ENCODE peak calls at places on chromosomes 7 and 10, in eight cellular contexts. One of them, this sample, is unnamed.

GRCh38 chr7:100400656-100401055 is 27.4 kb downstream of the PILRA start:
- DNase-seq in mucosa of descending colon: no peak
- DNase-seq in GM06990: no peak
- DNase-seq in tibial artery: no peak
- DNase-seq in heart left ventricle: no peak
- DNase-seq in ovary: no peak
- DNase-seq in transverse colon: no peak
- DNase-seq in Panc1: no peak
- DNase-seq in this sample: no peak

GRCh38 chr10:14409247-14409646 is 78.5 kb upstream of the FRMD4A start:
- DNase-seq in Panc1: no peak
- DNase-seq in heart left ventricle: no peak
- DNase-seq in tibial artery: no peak
- DNase-seq in transverse colon: no peak
- DNase-seq in ovary: no peak
- DNase-seq in GM06990: no peak
- DNase-seq in mucosa of descending colon: no peak
- DNase-seq in this sample: no peak

GRCh38 chr10:110284262-110284661 is 20.5 kb downstream of the SMNDC1 start:
- DNase-seq in mucosa of descending colon: no peak
- DNase-seq in transverse colon: no peak
- DNase-seq in heart left ventricle: no peak
- DNase-seq in ovary: no peak
- DNase-seq in Panc1: no peak
- DNase-seq in GM06990: no peak
- DNase-seq in tibial artery: no peak
- DNase-seq in this sample: no peak

GRCh38 chr7:132861940-132862554 is 219.8 kb downstream of the CHCHD3 start:
- DNase-seq in Panc1: no peak
- DNase-seq in ovary: no peak
- DNase-seq in transverse colon: no peak
- DNase-seq in mucosa of descending colon: no peak
- DNase-seq in tibial artery: no peak
- DNase-seq in heart left ventricle: no peak
- DNase-seq in GM06990: no peak
- DNase-seq in this sample: no peak

GRCh38 chr7:30688718-30689221 is 6.5 kb upstream of the CRHR2 start:
- DNase-seq in heart left ventricle: no peak
- DNase-seq in transverse colon: peak
- DNase-seq in Panc1: no peak
- DNase-seq in tibial artery: no peak
- DNase-seq in ovary: no peak
- DNase-seq in mucosa of descending colon: no peak
- DNase-seq in GM06990: no peak
- DNase-seq in this sample: no peak

GRCh38 chr10:127148933-127149220 is 47.5 kb downstream of the INSYN2A start:
- DNase-seq in heart left ventricle: no peak
- DNase-seq in Panc1: peak
- DNase-seq in transverse colon: no peak
- DNase-seq in ovary: no peak
- DNase-seq in GM06990: no peak
- DNase-seq in mucosa of descending colon: no peak
- DNase-seq in tibial artery: no peak
- DNase-seq in this sample: no peak

GRCh38 chr7:37476881-37477280 is 28.2 kb upstream of the ELMO1 start:
- DNase-seq in ovary: no peak
- DNase-seq in Panc1: no peak
- DNase-seq in mucosa of descending colon: no peak
- DNase-seq in transverse colon: no peak
- DNase-seq in heart left ventricle: no peak
- DNase-seq in GM06990: no peak
- DNase-seq in tibial artery: no peak
- DNase-seq in this sample: no peak

GRCh38 chr10:101783736-101784118 is 481 bp upstream of the NPM3 start:
- DNase-seq in Panc1: no peak
- DNase-seq in heart left ventricle: no peak
- DNase-seq in ovary: no peak
- DNase-seq in mucosa of descending colon: no peak
- DNase-seq in GM06990: no peak
- DNase-seq in transverse colon: no peak
- DNase-seq in tibial artery: no peak
- DNase-seq in this sample: no peak

GRCh38 chr7:131302876-131303707 is 24.6 kb upstream of the MKLN1 start:
- DNase-seq in transverse colon: peak
- DNase-seq in tibial artery: no peak
- DNase-seq in Panc1: no peak
- DNase-seq in GM06990: no peak
- DNase-seq in ovary: no peak
- DNase-seq in mucosa of descending colon: peak
- DNase-seq in heart left ventricle: no peak
- DNase-seq in this sample: no peak

GRCh38 chr10:83212632-83213349 is 926.5 kb upstream of the GHITM start:
- DNase-seq in Panc1: no peak
- DNase-seq in transverse colon: no peak
- DNase-seq in heart left ventricle: no peak
- DNase-seq in ovary: no peak
- DNase-seq in mucosa of descending colon: no peak
- DNase-seq in GM06990: no peak
- DNase-seq in tibial artery: no peak
- DNase-seq in this sample: no peak

GRCh38 chr7:132516042-132516840 is 60.0 kb downstream of the PLXNA4 start:
- DNase-seq in Panc1: no peak
- DNase-seq in GM06990: no peak
- DNase-seq in transverse colon: no peak
- DNase-seq in tibial artery: no peak
- DNase-seq in mucosa of descending colon: no peak
- DNase-seq in heart left ventricle: peak
- DNase-seq in ovary: no peak
- DNase-seq in this sample: peak

GRCh38 chr10:101000602-101000991 is 989 bp downstream of the LZTS2 start:
- DNase-seq in mucosa of descending colon: no peak
- DNase-seq in heart left ventricle: no peak
- DNase-seq in transverse colon: peak
- DNase-seq in Panc1: no peak
- DNase-seq in ovary: peak
- DNase-seq in GM06990: no peak
- DNase-seq in tibial artery: no peak
- DNase-seq in this sample: no peak

GRCh38 chr7:47460251-47460989 is 121.5 kb downstream of the TNS3 start:
- DNase-seq in tibial artery: no peak
- DNase-seq in ovary: no peak
- DNase-seq in Panc1: no peak
- DNase-seq in GM06990: no peak
- DNase-seq in mucosa of descending colon: peak
- DNase-seq in transverse colon: peak
- DNase-seq in heart left ventricle: no peak
- DNase-seq in this sample: no peak

GRCh38 chr7:115122388-115122787 is 200.5 kb downstream of the MDFIC start:
- DNase-seq in ovary: no peak
- DNase-seq in GM06990: no peak
- DNase-seq in heart left ventricle: no peak
- DNase-seq in Panc1: no peak
- DNase-seq in transverse colon: no peak
- DNase-seq in tibial artery: no peak
- DNase-seq in mucosa of descending colon: no peak
- DNase-seq in this sample: no peak

GRCh38 chr10:14487511-14487909 is 156.8 kb upstream of the FRMD4A start:
- DNase-seq in mucosa of descending colon: no peak
- DNase-seq in ovary: no peak
- DNase-seq in transverse colon: no peak
- DNase-seq in tibial artery: no peak
- DNase-seq in Panc1: no peak
- DNase-seq in GM06990: no peak
- DNase-seq in heart left ventricle: no peak
- DNase-seq in this sample: no peak

GRCh38 chr10:121608669-121609190 is 10.5 kb upstream of the FGFR2 start:
- DNase-seq in transverse colon: peak
- DNase-seq in heart left ventricle: peak
- DNase-seq in ovary: peak
- DNase-seq in GM06990: peak
- DNase-seq in tibial artery: no peak
- DNase-seq in mucosa of descending colon: peak
- DNase-seq in Panc1: no peak
- DNase-seq in this sample: peak

GRCh38 chr10:49844775-49845561 is 82.8 kb upstream of the OGDHL start:
- DNase-seq in heart left ventricle: no peak
- DNase-seq in tibial artery: no peak
- DNase-seq in transverse colon: peak
- DNase-seq in GM06990: no peak
- DNase-seq in Panc1: peak
- DNase-seq in ovary: no peak
- DNase-seq in mucosa of descending colon: no peak
- DNase-seq in this sample: no peak

GRCh38 chr10:1526427-1527055 is 210.8 kb downstream of the ADARB2 start:
- DNase-seq in ovary: no peak
- DNase-seq in tibial artery: no peak
- DNase-seq in transverse colon: no peak
- DNase-seq in heart left ventricle: no peak
- DNase-seq in GM06990: no peak
- DNase-seq in Panc1: no peak
- DNase-seq in mucosa of descending colon: no peak
- DNase-seq in this sample: no peak

GRCh38 chr7:12570529-12571461 is at the start of gene SCIN:
- DNase-seq in GM06990: peak
- DNase-seq in tibial artery: no peak
- DNase-seq in Panc1: no peak
- DNase-seq in mucosa of descending colon: peak
- DNase-seq in ovary: no peak
- DNase-seq in heart left ventricle: peak
- DNase-seq in transverse colon: peak
- DNase-seq in this sample: no peak

GRCh38 chr10:51501396-51501795 is 198.0 kb downstream of the CSTF2T start:
- DNase-seq in heart left ventricle: no peak
- DNase-seq in mucosa of descending colon: no peak
- DNase-seq in transverse colon: no peak
- DNase-seq in Panc1: no peak
- DNase-seq in tibial artery: no peak
- DNase-seq in ovary: no peak
- DNase-seq in GM06990: no peak
- DNase-seq in this sample: no peak

GRCh38 chr10:58291538-58292174 is 22.7 kb downstream of the CISD1 start:
- DNase-seq in transverse colon: no peak
- DNase-seq in GM06990: no peak
- DNase-seq in Panc1: peak
- DNase-seq in mucosa of descending colon: no peak
- DNase-seq in tibial artery: peak
- DNase-seq in heart left ventricle: no peak
- DNase-seq in ovary: no peak
- DNase-seq in this sample: peak

GRCh38 chr7:82926477-82926876 is 236.2 kb downstream of the PCLO start:
- DNase-seq in Panc1: no peak
- DNase-seq in GM06990: no peak
- DNase-seq in heart left ventricle: no peak
- DNase-seq in mucosa of descending colon: no peak
- DNase-seq in transverse colon: no peak
- DNase-seq in tibial artery: no peak
- DNase-seq in ovary: no peak
- DNase-seq in this sample: no peak

GRCh38 chr10:6843477-6843876 is 263.4 kb upstream of the PRKCQ start:
- DNase-seq in GM06990: no peak
- DNase-seq in mucosa of descending colon: no peak
- DNase-seq in ovary: no peak
- DNase-seq in transverse colon: no peak
- DNase-seq in Panc1: no peak
- DNase-seq in heart left ventricle: no peak
- DNase-seq in tibial artery: no peak
- DNase-seq in this sample: no peak

GRCh38 chr10:11536256-11536655 is 75.2 kb downstream of the USP6NL start:
- DNase-seq in heart left ventricle: no peak
- DNase-seq in transverse colon: no peak
- DNase-seq in GM06990: no peak
- DNase-seq in ovary: no peak
- DNase-seq in Panc1: no peak
- DNase-seq in mucosa of descending colon: no peak
- DNase-seq in tibial artery: no peak
- DNase-seq in this sample: no peak
- H3K4me3 ChIP-seq in heart left ventricle: no peak
- H3K4me3 ChIP-seq in transverse colon: no peak
- H3K4me3 ChIP-seq in GM06990: no peak
- H3K4me3 ChIP-seq in ovary: no peak
- H3K4me3 ChIP-seq in Panc1: no peak
- H3K4me3 ChIP-seq in mucosa of descending colon: no peak
- H3K4me3 ChIP-seq in tibial artery: no peak
- H3K4me3 ChIP-seq in this sample: no peak

GRCh38 chr10:78752708-78753107 is 316.1 kb upstream of the ZMIZ1 start:
- DNase-seq in GM06990: no peak
- DNase-seq in tibial artery: no peak
- DNase-seq in transverse colon: no peak
- DNase-seq in Panc1: no peak
- DNase-seq in ovary: no peak
- DNase-seq in heart left ventricle: no peak
- DNase-seq in mucosa of descending colon: no peak
- DNase-seq in this sample: no peak
- H3K4me3 ChIP-seq in GM06990: no peak
- H3K4me3 ChIP-seq in tibial artery: no peak
- H3K4me3 ChIP-seq in transverse colon: no peak
- H3K4me3 ChIP-seq in Panc1: no peak
- H3K4me3 ChIP-seq in ovary: no peak
- H3K4me3 ChIP-seq in heart left ventricle: no peak
- H3K4me3 ChIP-seq in mucosa of descending colon: no peak
- H3K4me3 ChIP-seq in this sample: no peak

DNA sequence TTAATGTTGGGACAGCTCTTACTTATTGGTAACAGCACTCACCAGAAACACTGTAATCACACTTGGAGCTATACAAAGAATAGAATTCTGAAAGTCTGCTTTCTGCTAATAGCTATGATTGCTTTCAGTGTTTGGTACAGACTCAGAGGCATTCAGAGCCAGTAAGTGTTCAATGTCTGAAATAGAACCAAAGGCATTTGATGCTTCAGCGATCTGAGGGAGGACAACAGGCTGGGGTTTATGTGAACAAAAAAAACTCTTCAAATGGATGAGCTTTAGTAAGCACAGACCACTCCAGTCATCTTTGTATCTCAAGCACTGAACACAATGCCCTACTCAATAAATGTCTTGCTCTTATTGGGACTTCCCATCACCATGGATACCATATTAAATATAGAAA is 322.8 kb upstream of the GRM3 start:
- DNase-seq in GM06990: no peak
- DNase-seq in mucosa of descending colon: no peak
- DNase-seq in heart left ventricle: no peak
- DNase-seq in transverse colon: no peak
- DNase-seq in Panc1: no peak
- DNase-seq in ovary: no peak
- DNase-seq in tibial artery: no peak
- DNase-seq in this sample: no peak
- H3K4me3 ChIP-seq in GM06990: no peak
- H3K4me3 ChIP-seq in mucosa of descending colon: no peak
- H3K4me3 ChIP-seq in heart left ventricle: no peak
- H3K4me3 ChIP-seq in transverse colon: no peak
- H3K4me3 ChIP-seq in Panc1: no peak
- H3K4me3 ChIP-seq in ovary: no peak
- H3K4me3 ChIP-seq in tibial artery: no peak
- H3K4me3 ChIP-seq in this sample: no peak

GRCh38 chr7:13920053-13920697 is 69.3 kb downstream of the ETV1 start:
- DNase-seq in transverse colon: peak
- DNase-seq in mucosa of descending colon: no peak
- DNase-seq in Panc1: peak
- DNase-seq in GM06990: no peak
- DNase-seq in tibial artery: no peak
- DNase-seq in heart left ventricle: no peak
- DNase-seq in ovary: no peak
- DNase-seq in this sample: peak
- H3K4me3 ChIP-seq in transverse colon: no peak
- H3K4me3 ChIP-seq in mucosa of descending colon: no peak
- H3K4me3 ChIP-seq in Panc1: peak
- H3K4me3 ChIP-seq in GM06990: no peak
- H3K4me3 ChIP-seq in tibial artery: no peak
- H3K4me3 ChIP-seq in heart left ventricle: no peak
- H3K4me3 ChIP-seq in ovary: no peak
- H3K4me3 ChIP-seq in this sample: no peak

This sample was measured in adrenal gland.